ENCODE peak calls at places on chromosomes 12 and 14, in six cellular contexts. Y is sigmoid colon, K is cardiac muscle cell, E is mesenchymal stem cell, J is heart left ventricle, H is H7. I is an unnamed sample. For H3K27me3, the result is how much of the 10 kb centered on the place peaks cover.

GRCh38 chr12:11962795-11963347 is 107.9 kb upstream of the BCL2L14 start:
- DNase-seq in Y (no peak), K (no peak), E (no peak), J (no peak), H (no peak), I (no peak)

GRCh38 chr14:32038876-32039275 is 38.2 kb upstream of the ARHGAP5 start:
- DNase-seq in Y (no peak), K (peak), E (peak), J (no peak), H (no peak), I (no peak)

GRCh38 chr12:58302487-58303011 is 361.2 kb downstream of the ATP23 start:
- DNase-seq in Y (no peak), K (peak), E (peak), J (no peak), H (no peak), I (no peak)

GRCh38 chr12:84740602-84741001 is 172.0 kb downstream of the SLC6A15 start:
- DNase-seq in Y (no peak), K (no peak), E (no peak), J (no peak), H (no peak), I (no peak)

GRCh38 chr14:65198346-65198745 is 96.0 kb upstream of the MAX start:
- DNase-seq in Y (no peak), K (no peak), E (no peak), J (no peak), H (no peak), I (no peak)

GRCh38 chr12:52087961-52088820 is 8.7 kb downstream of the SMIM41 start:
- DNase-seq in Y (no peak), K (no peak), E (no peak), J (no peak), H (peak), I (no peak)

GRCh38 chr14:98926151-98926550 is 345.8 kb downstream of the BCL11B start:
- DNase-seq in Y (peak), K (no peak), E (no peak), J (no peak), H (no peak), I (no peak)

GRCh38 chr12:26077915-26078314 is 46.9 kb downstream of the BHLHE41 start:
- DNase-seq in Y (no peak), K (no peak), E (no peak), J (no peak), H (no peak), I (no peak)

GRCh38 chr14:95265106-95266094 is 54.3 kb downstream of the CLMN start:
- DNase-seq in Y (no peak), K (peak), E (peak), J (no peak), H (no peak), I (peak)

GRCh38 chr12:65188179-65188709 is 18.9 kb downstream of the LEMD3 start:
- DNase-seq in Y (no peak), K (no peak), E (peak), J (no peak), H (no peak), I (no peak)

GRCh38 chr12:122888232-122888752 is 7.6 kb downstream of the VPS37B start:
- DNase-seq in Y (no peak), K (peak), E (peak), J (no peak), H (peak), I (peak)

GRCh38 chr12:116236148-116236731 is 41.3 kb downstream of the MED13L start:
- DNase-seq in Y (no peak), K (peak), E (peak), J (no peak), H (peak), I (peak)

GRCh38 chr12:46557539-46558373 is 185.2 kb upstream of the SLC38A2 start:
- DNase-seq in Y (no peak), K (peak), E (peak), J (no peak), H (no peak), I (no peak)

GRCh38 chr14:100450736-100451135 is 127.6 kb downstream of the SLC25A47 start:
- DNase-seq in Y (no peak), K (no peak), E (no peak), J (no peak), H (peak), I (no peak)

GRCh38 chr14:104804481-104805325 is 3.8 kb downstream of the ZBTB42 start:
- DNase-seq in Y (no peak), K (no peak), E (no peak), J (no peak), H (no peak), I (no peak)

GRCh38 chr14:104803916-104804371 is 3.0 kb downstream of the ZBTB42 start:
- DNase-seq in Y (no peak), K (no peak), E (no peak), J (peak), H (no peak), I (no peak)

GRCh38 chr14:104805326-104805678 is 4.4 kb downstream of the ZBTB42 start:
- DNase-seq in Y (no peak), K (peak), E (peak), J (peak), H (no peak), I (peak)

GRCh38 chr14:104806625-104807465 is 5.9 kb downstream of the ZBTB42 start:
- DNase-seq in Y (no peak), K (no peak), E (no peak), J (no peak), H (no peak), I (no peak)

GRCh38 chr14:104805941-104806624 is 5.2 kb downstream of the ZBTB42 start:
- DNase-seq in Y (no peak), K (no peak), E (no peak), J (peak), H (no peak), I (no peak)
- H3K27me3 ChIP-seq in Y (under half), K (under half), E (under half), J (under half), H (under half), I (under half)

GRCh38 chr14:81551471-81551870 is 17.8 kb upstream of the SEL1L start:
- DNase-seq in Y (no peak), K (no peak), E (no peak), J (no peak), H (no peak), I (no peak)

GRCh38 chr14:81555051-81555450 is 21.4 kb upstream of the SEL1L start:
- DNase-seq in Y (no peak), K (no peak), E (no peak), J (no peak), H (no peak), I (no peak)

DNA sequence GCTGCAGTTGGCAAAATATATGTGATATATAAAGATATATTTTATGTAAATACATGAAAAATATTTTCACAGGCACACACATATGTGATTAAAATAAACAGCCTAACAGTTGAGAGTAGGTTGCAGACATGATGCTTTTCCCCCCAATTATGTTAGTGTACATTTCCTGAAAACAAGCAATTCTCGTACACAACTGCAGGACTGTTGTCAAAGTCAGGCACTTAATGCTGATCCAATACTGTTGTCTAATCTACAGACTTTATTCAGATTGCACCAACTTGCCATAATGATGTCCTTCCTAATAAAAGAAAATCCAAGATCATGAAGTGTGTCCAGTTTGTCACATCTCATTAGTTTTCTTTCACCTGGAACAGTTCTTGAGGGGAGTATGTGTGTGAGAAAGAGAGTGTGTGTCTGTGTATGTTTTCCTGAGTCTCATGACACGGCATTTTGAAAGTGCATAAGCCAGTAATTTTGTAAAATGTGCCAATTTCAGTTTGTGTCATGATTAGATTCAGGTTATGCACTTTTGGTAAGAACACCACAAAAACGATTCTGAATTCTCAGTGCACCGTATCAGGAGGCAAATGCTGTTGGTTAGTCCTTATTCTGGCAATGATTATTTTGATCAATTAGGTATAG is 16.5 kb upstream of the SEL1L start:
- DNase-seq in Y (no peak), K (no peak), E (no peak), J (no peak), H (no peak), I (no peak)
- H3K4me3 ChIP-seq in Y (no peak), K (no peak), E (no peak), J (no peak), H (no peak), I (no peak)

GRCh38 chr12:112551681-112552080 is 132.9 kb downstream of the PTPN11 start:
- DNase-seq in Y (no peak), K (no peak), E (no peak), J (no peak), H (no peak), I (no peak)
- H3K27me3 ChIP-seq in Y (under half), K (under half), E (under half), J (under half), H (under half), I (under half)

DNA sequence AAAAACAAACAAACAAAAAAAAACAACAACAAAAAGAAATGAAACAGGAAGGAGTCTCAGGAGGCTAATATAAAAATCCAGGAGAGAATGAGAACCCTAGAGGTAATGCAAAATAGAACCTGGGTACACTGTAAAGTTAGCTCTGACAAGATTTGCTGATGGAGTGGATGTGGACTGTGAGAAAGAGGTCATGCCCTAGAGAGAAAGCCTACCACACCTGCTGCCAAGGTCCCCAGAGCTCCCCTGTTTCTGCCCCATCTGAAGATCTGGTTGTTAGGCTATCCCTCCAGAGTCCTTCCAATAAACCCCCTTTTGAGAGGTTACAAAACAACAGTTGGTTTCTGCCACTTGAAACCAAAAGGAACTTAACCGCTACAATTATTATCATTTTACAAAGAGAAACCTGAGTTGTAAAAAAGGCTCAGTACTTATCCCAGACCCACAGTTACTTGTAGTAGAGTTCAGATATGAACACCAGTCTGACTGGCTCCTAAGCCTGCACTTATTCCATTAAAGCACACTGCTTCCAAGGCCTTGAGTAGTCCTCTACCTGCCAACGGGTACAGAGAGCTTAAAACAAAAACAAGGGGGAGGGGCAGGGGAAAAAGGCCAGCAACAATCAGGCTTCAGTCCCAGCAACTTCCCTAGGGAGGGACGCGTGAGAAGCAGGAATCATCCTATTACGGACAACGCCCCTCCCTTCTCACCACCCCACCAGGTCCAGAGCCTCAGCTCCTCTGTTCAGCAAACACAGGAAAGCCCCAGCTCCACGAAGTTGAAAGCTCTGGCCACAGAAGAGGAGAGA is 27.7 kb downstream of the PPP1R13B start:
- DNase-seq in Y (peak), K (peak), E (peak), J (no peak), H (peak), I (peak)
- H3K4me3 ChIP-seq in Y (no peak), K (peak), E (peak), J (no peak), H (no peak), I (no peak)

DNA sequence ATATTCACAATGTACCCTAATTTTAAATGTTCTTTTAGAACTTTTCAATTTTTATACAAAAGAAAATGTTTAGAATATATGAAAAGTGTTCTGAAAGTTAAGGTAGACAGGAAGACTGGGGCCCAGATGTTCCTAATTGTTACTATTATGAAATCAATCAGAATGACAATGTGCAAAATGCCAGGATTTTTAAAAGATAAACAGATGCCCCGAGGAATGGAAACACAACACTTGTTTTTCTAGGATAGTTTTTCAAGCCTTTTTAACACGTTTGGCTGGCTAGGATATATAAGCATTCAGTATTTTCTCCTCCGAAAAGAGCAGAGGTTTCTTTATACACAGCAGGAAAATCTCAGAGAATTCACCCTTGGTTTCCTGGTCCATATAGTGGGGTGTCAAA is 106.8 kb downstream of the ESR2 start:
- DNase-seq in Y (no peak), K (no peak), E (no peak), J (no peak), H (no peak), I (no peak)
- H3K27me3 ChIP-seq in Y (under half), K (under half), E (under half), J (under half), H (under half), I (under half)

GRCh38 chr14:84323963-84324362 is 1206.0 kb upstream of the FLRT2 start:
- DNase-seq in Y (no peak), K (peak), E (no peak), J (no peak), H (no peak), I (no peak)

GRCh38 chr14:84323450-84323849 is 1206.5 kb upstream of the FLRT2 start:
- DNase-seq in Y (no peak), K (no peak), E (no peak), J (no peak), H (no peak), I (no peak)
- H3K4me3 ChIP-seq in Y (no peak), K (no peak), E (no peak), J (no peak), H (no peak), I (no peak)

DNA sequence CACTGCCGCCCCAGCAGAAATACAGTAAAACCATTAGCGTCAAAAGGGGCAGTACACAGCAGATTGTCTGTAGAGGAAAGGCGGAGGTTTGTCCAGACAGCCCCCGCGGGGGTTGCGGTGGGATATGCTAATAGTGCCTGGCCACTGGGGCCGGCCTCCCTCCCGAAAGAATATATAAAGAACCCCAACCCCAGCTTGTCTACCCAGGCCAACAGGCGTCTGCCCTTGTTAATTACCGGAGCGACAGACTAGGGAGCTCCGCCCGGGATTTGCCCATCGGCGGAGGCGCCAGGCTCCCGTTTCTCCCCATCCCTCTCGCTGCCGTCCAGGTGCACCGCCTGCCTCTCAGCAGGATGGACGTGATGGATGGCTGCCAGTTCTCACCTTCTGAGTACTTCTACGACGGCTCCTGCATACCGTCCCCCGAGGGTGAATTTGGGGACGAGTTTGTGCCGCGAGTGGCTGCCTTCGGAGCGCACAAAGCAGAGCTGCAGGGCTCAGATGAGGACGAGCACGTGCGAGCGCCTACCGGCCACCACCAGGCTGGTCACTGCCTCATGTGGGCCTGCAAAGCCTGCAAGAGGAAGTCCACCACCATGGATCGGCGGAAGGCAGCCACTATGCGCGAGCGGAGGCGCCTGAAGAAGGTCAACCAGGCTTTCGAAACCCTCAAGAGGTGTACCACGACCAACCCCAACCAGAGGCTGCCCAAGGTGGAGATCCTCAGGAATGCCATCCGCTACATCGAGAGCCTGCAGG is at the start of gene MYF5:
- DNase-seq in Y (no peak), K (no peak), E (no peak), J (no peak), H (no peak), I (no peak)
- H3K27me3 ChIP-seq in Y (under half), K (under half), E (under half), J (under half), H (under half), I (under half)

GRCh38 chr12:19546027-19546426 is 106.7 kb downstream of the AEBP2 start:
- DNase-seq in Y (peak), K (peak), E (peak), J (no peak), H (no peak), I (no peak)
- H3K4me3 ChIP-seq in Y (no peak), K (no peak), E (peak), J (no peak), H (no peak), I (no peak)

GRCh38 chr12:1614360-1614759 is 14.7 kb upstream of the WNT5B start:
- DNase-seq in Y (no peak), K (no peak), E (no peak), J (no peak), H (no peak), I (no peak)
- H3K27me3 ChIP-seq in Y (under half), K (under half), E (under half), J (under half), H (under half), I (under half)